ENCODE peak calls at places on chromosomes 3 and 15, in eight cellular contexts. One of them, this sample, is unnamed. For H3K4me1 and H3K36me3, the result is how much of the 10 kb centered on the place peaks cover.

GRCh38 chr3:195030791-195031321 is 240.1 kb downstream of the XXYLT1 start:
- DNase-seq in adrenal gland: no peak
- DNase-seq in endothelial cell of umbilical vein: peak
- DNase-seq in neural progenitor cell: no peak
- DNase-seq in cardiac muscle cell: no peak
- DNase-seq in mesenchymal stem cell: peak
- DNase-seq in psoas muscle: no peak
- DNase-seq in IMR-90: peak
- DNase-seq in this sample: peak

GRCh38 chr3:145902166-145902565 is 258.8 kb downstream of the PLOD2 start:
- DNase-seq in neural progenitor cell: no peak
- DNase-seq in adrenal gland: no peak
- DNase-seq in cardiac muscle cell: no peak
- DNase-seq in psoas muscle: no peak
- DNase-seq in endothelial cell of umbilical vein: no peak
- DNase-seq in IMR-90: no peak
- DNase-seq in mesenchymal stem cell: no peak
- DNase-seq in this sample: no peak

GRCh38 chr3:184005981-184006507 is 11.6 kb downstream of the ABCC5 start:
- DNase-seq in cardiac muscle cell: peak
- DNase-seq in psoas muscle: peak
- DNase-seq in endothelial cell of umbilical vein: peak
- DNase-seq in IMR-90: peak
- DNase-seq in mesenchymal stem cell: peak
- DNase-seq in neural progenitor cell: no peak
- DNase-seq in adrenal gland: peak
- DNase-seq in this sample: peak

GRCh38 chr3:143644370-143645089 is 203.7 kb downstream of the SLC9A9 start:
- DNase-seq in mesenchymal stem cell: peak
- DNase-seq in psoas muscle: no peak
- DNase-seq in IMR-90: peak
- DNase-seq in endothelial cell of umbilical vein: peak
- DNase-seq in neural progenitor cell: peak
- DNase-seq in cardiac muscle cell: peak
- DNase-seq in adrenal gland: peak
- DNase-seq in this sample: no peak

GRCh38 chr3:124671123-124671522 is 59.1 kb upstream of the UMPS start:
- DNase-seq in neural progenitor cell: no peak
- DNase-seq in psoas muscle: no peak
- DNase-seq in cardiac muscle cell: no peak
- DNase-seq in mesenchymal stem cell: no peak
- DNase-seq in adrenal gland: no peak
- DNase-seq in IMR-90: no peak
- DNase-seq in endothelial cell of umbilical vein: no peak
- DNase-seq in this sample: no peak

GRCh38 chr3:126208182-126208581 is 27.8 kb upstream of the ALDH1L1 start:
- DNase-seq in psoas muscle: no peak
- DNase-seq in mesenchymal stem cell: no peak
- DNase-seq in neural progenitor cell: no peak
- DNase-seq in IMR-90: no peak
- DNase-seq in endothelial cell of umbilical vein: no peak
- DNase-seq in adrenal gland: no peak
- DNase-seq in cardiac muscle cell: no peak
- DNase-seq in this sample: no peak

GRCh38 chr3:5314897-5315296 is 127.4 kb downstream of the EDEM1 start:
- DNase-seq in neural progenitor cell: no peak
- DNase-seq in mesenchymal stem cell: no peak
- DNase-seq in IMR-90: no peak
- DNase-seq in cardiac muscle cell: no peak
- DNase-seq in endothelial cell of umbilical vein: no peak
- DNase-seq in adrenal gland: no peak
- DNase-seq in psoas muscle: no peak
- DNase-seq in this sample: no peak

GRCh38 chr3:168459229-168459784 is 363.6 kb upstream of the GOLIM4 start:
- DNase-seq in cardiac muscle cell: no peak
- DNase-seq in IMR-90: peak
- DNase-seq in mesenchymal stem cell: no peak
- DNase-seq in adrenal gland: no peak
- DNase-seq in neural progenitor cell: no peak
- DNase-seq in endothelial cell of umbilical vein: no peak
- DNase-seq in psoas muscle: no peak
- DNase-seq in this sample: no peak

GRCh38 chr15:60344987-60345386 is 52.8 kb downstream of the ANXA2 start:
- DNase-seq in adrenal gland: no peak
- DNase-seq in endothelial cell of umbilical vein: no peak
- DNase-seq in neural progenitor cell: no peak
- DNase-seq in cardiac muscle cell: no peak
- DNase-seq in mesenchymal stem cell: no peak
- DNase-seq in IMR-90: no peak
- DNase-seq in psoas muscle: no peak
- DNase-seq in this sample: no peak

GRCh38 chr3:120894285-120894684 is 13.7 kb upstream of the STXBP5L start:
- DNase-seq in mesenchymal stem cell: no peak
- DNase-seq in adrenal gland: peak
- DNase-seq in endothelial cell of umbilical vein: peak
- DNase-seq in psoas muscle: no peak
- DNase-seq in cardiac muscle cell: no peak
- DNase-seq in IMR-90: no peak
- DNase-seq in neural progenitor cell: peak
- DNase-seq in this sample: no peak

GRCh38 chr3:63386568-63386967 is 108.5 kb downstream of the SYNPR start:
- DNase-seq in psoas muscle: no peak
- DNase-seq in cardiac muscle cell: peak
- DNase-seq in adrenal gland: no peak
- DNase-seq in endothelial cell of umbilical vein: no peak
- DNase-seq in neural progenitor cell: peak
- DNase-seq in IMR-90: no peak
- DNase-seq in mesenchymal stem cell: no peak
- DNase-seq in this sample: no peak

GRCh38 chr3:36729204-36730056 is 34.9 kb downstream of the DCLK3 start:
- DNase-seq in IMR-90: peak
- DNase-seq in cardiac muscle cell: peak
- DNase-seq in adrenal gland: no peak
- DNase-seq in endothelial cell of umbilical vein: peak
- DNase-seq in mesenchymal stem cell: peak
- DNase-seq in psoas muscle: no peak
- DNase-seq in neural progenitor cell: peak
- DNase-seq in this sample: no peak

GRCh38 chr3:172210355-172210754 is 171.0 kb downstream of the FNDC3B start:
- DNase-seq in neural progenitor cell: no peak
- DNase-seq in mesenchymal stem cell: no peak
- DNase-seq in endothelial cell of umbilical vein: no peak
- DNase-seq in IMR-90: peak
- DNase-seq in psoas muscle: no peak
- DNase-seq in cardiac muscle cell: no peak
- DNase-seq in adrenal gland: no peak
- DNase-seq in this sample: no peak

GRCh38 chr3:170128259-170128976 is 53.1 kb downstream of the PHC3 start:
- DNase-seq in neural progenitor cell: no peak
- DNase-seq in endothelial cell of umbilical vein: no peak
- DNase-seq in adrenal gland: no peak
- DNase-seq in psoas muscle: no peak
- DNase-seq in IMR-90: no peak
- DNase-seq in cardiac muscle cell: no peak
- DNase-seq in mesenchymal stem cell: peak
- DNase-seq in this sample: no peak

GRCh38 chr3:170132335-170132734 is 49.2 kb downstream of the PHC3 start:
- DNase-seq in psoas muscle: no peak
- DNase-seq in mesenchymal stem cell: no peak
- DNase-seq in cardiac muscle cell: no peak
- DNase-seq in adrenal gland: no peak
- DNase-seq in endothelial cell of umbilical vein: no peak
- DNase-seq in IMR-90: no peak
- DNase-seq in neural progenitor cell: no peak
- DNase-seq in this sample: no peak

GRCh38 chr3:170128977-170129431 is 52.5 kb downstream of the PHC3 start:
- DNase-seq in neural progenitor cell: no peak
- DNase-seq in cardiac muscle cell: no peak
- DNase-seq in adrenal gland: no peak
- DNase-seq in psoas muscle: no peak
- DNase-seq in endothelial cell of umbilical vein: no peak
- DNase-seq in IMR-90: peak
- DNase-seq in mesenchymal stem cell: peak
- DNase-seq in this sample: no peak

DNA sequence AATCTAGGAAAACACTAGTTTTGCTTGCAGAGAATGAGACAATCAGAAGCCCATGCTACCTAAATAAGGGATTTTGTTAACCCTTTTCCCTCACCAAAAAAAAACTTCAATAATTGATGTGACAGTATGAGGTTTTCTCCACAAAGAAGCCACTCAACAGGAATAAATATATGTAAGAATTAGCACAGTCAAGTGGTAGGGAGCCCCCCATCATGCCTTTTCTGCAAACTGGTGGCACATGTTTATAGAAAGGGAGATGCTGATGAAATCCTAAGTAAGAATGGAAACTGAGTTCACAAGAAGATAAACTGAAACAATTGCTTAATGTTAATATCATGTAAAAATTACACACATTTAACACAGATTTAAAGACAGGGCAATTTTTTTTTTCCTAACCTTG is 51.0 kb downstream of the PHC3 start:
- DNase-seq in cardiac muscle cell: no peak
- DNase-seq in mesenchymal stem cell: peak
- DNase-seq in IMR-90: no peak
- DNase-seq in psoas muscle: no peak
- DNase-seq in adrenal gland: no peak
- DNase-seq in neural progenitor cell: no peak
- DNase-seq in endothelial cell of umbilical vein: no peak
- DNase-seq in this sample: no peak
- H3K4me1 ChIP-seq in cardiac muscle cell: under half
- H3K4me1 ChIP-seq in mesenchymal stem cell: under half
- H3K4me1 ChIP-seq in IMR-90: under half
- H3K4me1 ChIP-seq in psoas muscle: under half
- H3K4me1 ChIP-seq in adrenal gland: under half
- H3K4me1 ChIP-seq in neural progenitor cell: under half
- H3K4me1 ChIP-seq in endothelial cell of umbilical vein: under half
- H3K4me1 ChIP-seq in this sample: under half

GRCh38 chr15:93049914-93050534 is 39.0 kb downstream of the RGMA start:
- DNase-seq in adrenal gland: no peak
- DNase-seq in neural progenitor cell: no peak
- DNase-seq in IMR-90: no peak
- DNase-seq in endothelial cell of umbilical vein: no peak
- DNase-seq in mesenchymal stem cell: no peak
- DNase-seq in psoas muscle: no peak
- DNase-seq in cardiac muscle cell: no peak
- DNase-seq in this sample: no peak

GRCh38 chr15:93052090-93052892 is 36.7 kb downstream of the RGMA start:
- DNase-seq in cardiac muscle cell: no peak
- DNase-seq in IMR-90: no peak
- DNase-seq in mesenchymal stem cell: no peak
- DNase-seq in adrenal gland: no peak
- DNase-seq in endothelial cell of umbilical vein: no peak
- DNase-seq in psoas muscle: no peak
- DNase-seq in neural progenitor cell: no peak
- DNase-seq in this sample: no peak

GRCh38 chr15:93049233-93049632 is 39.8 kb downstream of the RGMA start:
- DNase-seq in adrenal gland: no peak
- DNase-seq in cardiac muscle cell: no peak
- DNase-seq in neural progenitor cell: no peak
- DNase-seq in IMR-90: no peak
- DNase-seq in endothelial cell of umbilical vein: no peak
- DNase-seq in psoas muscle: no peak
- DNase-seq in mesenchymal stem cell: no peak
- DNase-seq in this sample: no peak

GRCh38 chr15:93051236-93052089 is 37.5 kb downstream of the RGMA start:
- DNase-seq in IMR-90: no peak
- DNase-seq in adrenal gland: no peak
- DNase-seq in endothelial cell of umbilical vein: no peak
- DNase-seq in neural progenitor cell: no peak
- DNase-seq in mesenchymal stem cell: no peak
- DNase-seq in psoas muscle: no peak
- DNase-seq in cardiac muscle cell: no peak
- DNase-seq in this sample: no peak

GRCh38 chr15:93050648-93051047 is 38.4 kb downstream of the RGMA start:
- DNase-seq in IMR-90: no peak
- DNase-seq in mesenchymal stem cell: no peak
- DNase-seq in adrenal gland: no peak
- DNase-seq in psoas muscle: no peak
- DNase-seq in cardiac muscle cell: no peak
- DNase-seq in endothelial cell of umbilical vein: no peak
- DNase-seq in neural progenitor cell: no peak
- DNase-seq in this sample: no peak
- H3K36me3 ChIP-seq in IMR-90: under half
- H3K36me3 ChIP-seq in mesenchymal stem cell: under half
- H3K36me3 ChIP-seq in adrenal gland: under half
- H3K36me3 ChIP-seq in psoas muscle: half or more
- H3K36me3 ChIP-seq in cardiac muscle cell: under half
- H3K36me3 ChIP-seq in endothelial cell of umbilical vein: under half
- H3K36me3 ChIP-seq in neural progenitor cell: under half
- H3K36me3 ChIP-seq in this sample: under half

DNA sequence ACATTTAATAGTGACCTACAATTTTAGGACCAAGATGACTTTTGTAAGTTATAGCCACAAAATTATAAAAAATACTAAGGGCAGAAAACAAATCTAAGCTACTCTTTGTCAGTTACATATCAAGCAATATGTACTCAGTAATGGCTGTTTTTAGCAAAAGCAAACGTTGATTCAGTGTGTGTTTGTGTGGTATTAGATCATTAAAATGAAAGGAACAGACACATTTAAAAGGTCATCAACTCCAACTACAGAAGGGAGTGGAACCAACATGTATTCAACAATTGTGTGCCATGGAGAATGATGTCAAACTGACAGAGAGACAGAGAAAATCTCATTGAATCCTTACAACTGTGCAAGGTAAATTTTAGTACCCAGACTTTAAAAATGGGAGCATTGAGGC is 268.8 kb upstream of the STT3B start:
- DNase-seq in cardiac muscle cell: no peak
- DNase-seq in psoas muscle: no peak
- DNase-seq in mesenchymal stem cell: no peak
- DNase-seq in neural progenitor cell: no peak
- DNase-seq in endothelial cell of umbilical vein: no peak
- DNase-seq in IMR-90: no peak
- DNase-seq in adrenal gland: no peak
- DNase-seq in this sample: no peak
- H3K4me1 ChIP-seq in cardiac muscle cell: under half
- H3K4me1 ChIP-seq in psoas muscle: under half
- H3K4me1 ChIP-seq in mesenchymal stem cell: under half
- H3K4me1 ChIP-seq in neural progenitor cell: under half
- H3K4me1 ChIP-seq in endothelial cell of umbilical vein: under half
- H3K4me1 ChIP-seq in IMR-90: under half
- H3K4me1 ChIP-seq in adrenal gland: under half
- H3K4me1 ChIP-seq in this sample: under half

DNA sequence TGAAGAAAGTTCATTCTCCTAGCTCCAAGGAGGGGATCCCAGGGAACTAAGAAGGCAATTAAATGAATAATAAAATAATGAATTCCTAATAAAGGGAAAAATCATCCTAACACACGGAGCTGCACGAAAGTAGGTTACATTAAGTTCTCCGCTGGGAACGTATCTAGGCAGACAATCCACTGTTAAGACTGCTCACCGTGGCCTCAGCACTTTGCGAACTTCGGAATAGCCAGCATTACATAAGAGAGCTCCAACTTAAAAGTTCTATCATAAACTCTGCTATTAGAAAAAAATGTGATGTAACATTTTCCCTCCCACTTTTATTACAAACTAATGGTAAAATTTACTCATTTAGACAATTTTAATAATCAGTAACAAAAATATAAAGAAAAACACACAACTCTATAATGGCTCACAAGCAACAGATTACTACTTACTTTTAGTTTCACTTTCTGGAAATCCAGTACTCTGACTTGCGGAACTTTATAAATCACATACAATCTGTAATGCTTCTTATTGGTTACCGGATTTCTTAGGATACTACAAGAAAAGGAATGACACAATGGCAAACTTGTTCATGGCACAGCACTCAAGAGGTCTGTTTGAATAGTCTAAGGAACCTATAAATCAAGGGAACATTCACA is 8.5 kb downstream of the SNRPA1 start:
- DNase-seq in adrenal gland: no peak
- DNase-seq in endothelial cell of umbilical vein: no peak
- DNase-seq in mesenchymal stem cell: peak
- DNase-seq in cardiac muscle cell: no peak
- DNase-seq in psoas muscle: no peak
- DNase-seq in neural progenitor cell: no peak
- DNase-seq in IMR-90: no peak
- DNase-seq in this sample: no peak
- H3K36me3 ChIP-seq in adrenal gland: half or more
- H3K36me3 ChIP-seq in endothelial cell of umbilical vein: under half
- H3K36me3 ChIP-seq in mesenchymal stem cell: under half
- H3K36me3 ChIP-seq in cardiac muscle cell: half or more
- H3K36me3 ChIP-seq in psoas muscle: half or more
- H3K36me3 ChIP-seq in neural progenitor cell: under half
- H3K36me3 ChIP-seq in IMR-90: under half
- H3K36me3 ChIP-seq in this sample: half or more

This sample was measured in RWPE2.